ENCODE peak calls at places on chromosomes 6 and 20, in four cellular contexts. R is kidney epithelial cell, B is right atrium auricular region, A is neural progenitor cell. H is an unnamed sample.

GRCh38 chr6:141780296-141780695 is 352.4 kb upstream of the GJE1 start:
- DNase-seq in A (no peak), R (no peak), B (no peak), H (no peak)

GRCh38 chr20:46951405-46951804 is 56.8 kb downstream of the EYA2 start:
- DNase-seq in B (no peak), A (no peak), R (no peak), H (no peak)

GRCh38 chr6:143822584-143823024 is 20.5 kb upstream of the LTV1 start:
- DNase-seq in R (no peak), B (no peak), A (no peak), H (no peak)

GRCh38 chr6:156687875-156688549 is 89.2 kb upstream of the ARID1B start:
- DNase-seq in A (peak; percentile 56), B (no peak), R (no peak), H (no peak)

GRCh38 chr6:122372647-122373046 is 26.8 kb upstream of the HSF2 start:
- DNase-seq in B (no peak), A (no peak), R (no peak), H (no peak)

GRCh38 chr6:100415780-100416179 is 48.9 kb downstream of the SIM1 start:
- DNase-seq in R (no peak), B (no peak), A (peak; percentile 10), H (no peak)

GRCh38 chr6:25007269-25007699 is 71.5 kb upstream of the RIPOR2 start:
- DNase-seq in B (no peak), R (no peak), A (no peak), H (no peak)

GRCh38 chr20:57387945-57388351 is 3.2 kb upstream of the RBM38 start:
- DNase-seq in B (no peak), R (no peak), A (no peak), H (no peak)

GRCh38 chr20:2815242-2815900 is 584 bp downstream of the C20orf141 start:
- DNase-seq in A (no peak), R (no peak), B (no peak), H (no peak)

GRCh38 chr6:152118678-152119077 is 311.2 kb downstream of the ESR1 start:
- DNase-seq in R (no peak), B (no peak), A (no peak), H (no peak)

GRCh38 chr6:170165085-170165484 is 125.8 kb downstream of the DLL1 start:
- DNase-seq in A (no peak), R (no peak), B (no peak), H (no peak)

GRCh38 chr6:28597217-28597835 is 71.6 kb downstream of the GPX5 start:
- DNase-seq in B (no peak), A (peak; percentile 66), R (no peak), H (no peak)

GRCh38 chr20:1788039-1788438 is 107.2 kb upstream of the SIRPA start:
- DNase-seq in A (no peak), R (no peak), B (no peak), H (no peak)

GRCh38 chr20:35845561-35845960 is 73.7 kb downstream of the PHF20 start:
- DNase-seq in A (no peak), R (no peak), B (no peak), H (no peak)

GRCh38 chr6:139271056-139271455 is 20.7 kb downstream of the TXLNB start:
- DNase-seq in R (peak; percentile 44), A (no peak), B (no peak), H (no peak)

DNA sequence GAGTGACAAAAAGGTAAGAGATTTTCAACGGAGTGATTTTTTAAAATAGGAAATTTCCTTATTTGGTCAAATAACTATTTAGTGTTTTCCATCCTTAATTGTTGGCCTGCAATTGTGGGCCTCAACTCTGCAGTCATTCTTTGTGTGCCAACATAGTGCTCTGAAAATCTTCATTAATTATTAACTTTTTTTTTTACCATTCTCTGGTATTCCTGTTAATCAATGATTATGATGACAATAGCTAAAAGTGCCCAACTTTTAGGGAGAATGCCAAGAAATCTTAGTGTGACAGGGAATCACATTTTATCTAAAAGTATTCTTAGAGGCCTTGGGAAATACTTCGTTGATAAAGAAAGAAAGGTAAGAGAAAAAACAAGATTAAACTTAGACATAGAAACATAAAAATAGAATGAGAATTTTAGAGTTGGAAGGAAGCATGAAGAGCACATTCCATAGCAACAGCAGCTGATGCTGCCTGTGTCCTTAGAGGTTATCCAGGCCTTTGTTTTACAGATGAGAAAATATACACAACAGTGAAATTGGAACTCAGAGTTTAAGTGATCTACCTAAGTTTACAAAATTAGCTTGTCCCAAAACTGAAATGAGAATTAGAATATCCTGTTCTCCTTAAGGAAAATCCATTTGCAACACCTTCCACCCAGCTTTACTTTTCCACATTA is 1.2 kb downstream of the GPRC6A start:
- DNase-seq in A (no peak), B (no peak), R (no peak), H (no peak)
- H3K4me3 ChIP-seq in A (no peak overlapping the region), B (no peak overlapping the region), R (no peak overlapping the region), H (no peak overlapping the region)

GRCh38 chr20:258963-259362 is 1.4 kb downstream of the DEFB132 start:
- DNase-seq in R (no peak), A (no peak), B (peak; percentile 52), H (no peak)
- TF ChIP-seq CTCF in R (peak; percentile 7), A (no peak), B (no peak), H (peak; percentile 36)

GRCh38 chr6:1393641-1394283 is 4.4 kb downstream of the FOXF2 start:
- DNase-seq in A (peak; percentile 52), R (no peak), B (no peak), H (no peak)

GRCh38 chr6:1392813-1393640 is 3.7 kb downstream of the FOXF2 start:
- DNase-seq in B (no peak), R (no peak), A (peak; percentile 44), H (no peak)

GRCh38 chr6:1390805-1391511 is 1.6 kb downstream of the FOXF2 start:
- DNase-seq in A (peak; percentile 60), R (no peak), B (no peak), H (no peak)

GRCh38 chr6:1390071-1390804 is 862 bp downstream of the FOXF2 start:
- DNase-seq in A (peak; percentile 76), R (peak; percentile 5), B (no peak), H (no peak)

DNA sequence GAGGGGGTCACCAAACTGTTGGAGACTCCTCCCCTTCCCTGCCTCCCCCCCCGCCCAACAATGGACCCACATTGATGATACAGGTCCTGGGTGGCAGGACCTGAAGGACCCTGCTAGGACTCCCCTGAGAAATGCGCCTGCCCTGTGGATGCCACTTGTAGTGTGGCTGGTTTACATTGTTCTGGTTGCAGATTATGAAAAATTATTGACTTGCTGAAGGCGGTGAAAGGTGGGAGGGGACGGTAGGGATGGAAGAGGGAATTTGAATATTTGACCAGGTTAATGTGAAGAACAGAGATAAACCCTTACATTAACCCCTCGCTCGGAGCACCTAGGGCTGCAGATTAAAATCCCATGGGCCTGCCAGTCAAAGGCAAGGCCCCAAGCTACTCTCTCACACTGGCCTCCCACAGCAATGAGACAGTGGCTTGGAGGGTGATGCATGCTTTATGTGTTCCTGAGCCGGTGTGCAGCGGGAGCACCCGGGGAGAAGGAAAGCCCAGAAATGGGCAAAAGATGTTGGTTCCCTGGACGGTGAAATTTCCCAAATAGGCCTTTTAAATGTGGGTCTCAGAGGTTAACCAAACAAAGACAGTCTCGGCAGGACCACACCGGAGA is 2.4 kb downstream of the FOXF2 start:
- DNase-seq in A (peak; percentile 25), R (no peak), B (no peak), H (no peak)
- H3K27me3 ChIP-seq in A (peaks cover 100% of the 10 kb centered on the region), R (peaks cover 93% of the 10 kb centered on the region), B (peaks cover 64% of the 10 kb centered on the region), H (no peaks in the 10 kb centered on the region)

GRCh38 chr6:112320561-112321300 is 26.4 kb upstream of the RFPL4B start:
- DNase-seq in B (no peak), A (no peak), R (no peak), H (no peak)
- H3K4me3 ChIP-seq in B (no peak overlapping the region), A (no peak overlapping the region), R (no peak overlapping the region), H (no peak overlapping the region)

GRCh38 chr20:58869662-58870227 is 17.2 kb downstream of the GNAS start:
- DNase-seq in A (no peak), B (no peak), R (no peak), H (no peak)

GRCh38 chr20:58868795-58869194 is 16.3 kb downstream of the GNAS start:
- DNase-seq in A (peak; percentile 77), B (no peak), R (no peak), H (no peak)

GRCh38 chr20:58867211-58867610 is 14.7 kb downstream of the GNAS start:
- DNase-seq in B (no peak), A (no peak), R (no peak), H (no peak)

GRCh38 chr20:58864346-58864745 is 11.8 kb downstream of the GNAS start:
- DNase-seq in B (no peak), A (no peak), R (no peak), H (no peak)
- TF ChIP-seq CTCF in B (no peak), A (peak; percentile 34), R (peak; percentile 15), H (no peak)

DNA sequence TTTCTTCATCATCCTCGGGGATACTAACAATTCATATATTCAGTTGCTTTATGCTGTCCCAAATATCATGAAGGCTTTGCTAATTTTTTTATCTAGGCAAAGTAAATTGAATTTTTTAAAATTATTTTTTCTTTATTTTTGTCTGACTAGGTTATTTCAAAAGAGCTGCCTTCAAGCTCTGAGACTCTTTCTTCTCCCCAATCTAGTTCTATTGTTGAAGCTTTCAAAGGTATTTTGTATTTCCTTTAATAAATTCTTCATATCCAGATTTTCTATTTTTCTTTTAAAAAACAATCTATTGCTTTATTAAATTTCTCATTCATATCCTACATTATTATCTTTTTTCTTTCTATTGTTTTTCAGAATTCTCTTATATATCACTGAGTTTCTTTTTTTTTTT is 16.8 kb downstream of the TRIM15 start:
- DNase-seq in A (no peak), B (no peak), R (no peak), H (no peak)
- H3K27me3 ChIP-seq in A (peaks cover 32% of the 10 kb centered on the region), B (no peaks in the 10 kb centered on the region), R (peaks cover 3% of the 10 kb centered on the region), H (peaks cover 4% of the 10 kb centered on the region)

GRCh38 chr6:30779850-30780641 is 35.7 kb upstream of the IER3 start:
- DNase-seq in B (no peak), A (no peak), R (no peak), H (no peak)
- H3K4me3 ChIP-seq in B (no peak overlapping the region), A (no peak overlapping the region), R (no peak overlapping the region), H (no peak overlapping the region)

GRCh38 chr6:32118782-32119628 is 9.0 kb downstream of the ATF6B start:
- DNase-seq in A (peak; percentile 87), R (peak; percentile 52), B (peak; percentile 91), H (no peak)

GRCh38 chr6:32117461-32117860 is 8.3 kb upstream of the TNXB start:
- DNase-seq in B (no peak), R (no peak), A (no peak), H (no peak)

GRCh38 chr6:32115623-32116022 is 6.5 kb upstream of the TNXB start:
- DNase-seq in A (no peak), R (no peak), B (no peak), H (no peak)

GRCh38 chr6:32114853-32115252 is 5.7 kb upstream of the TNXB start:
- DNase-seq in B (no peak), A (no peak), R (no peak), H (peak; percentile 80)

DNA sequence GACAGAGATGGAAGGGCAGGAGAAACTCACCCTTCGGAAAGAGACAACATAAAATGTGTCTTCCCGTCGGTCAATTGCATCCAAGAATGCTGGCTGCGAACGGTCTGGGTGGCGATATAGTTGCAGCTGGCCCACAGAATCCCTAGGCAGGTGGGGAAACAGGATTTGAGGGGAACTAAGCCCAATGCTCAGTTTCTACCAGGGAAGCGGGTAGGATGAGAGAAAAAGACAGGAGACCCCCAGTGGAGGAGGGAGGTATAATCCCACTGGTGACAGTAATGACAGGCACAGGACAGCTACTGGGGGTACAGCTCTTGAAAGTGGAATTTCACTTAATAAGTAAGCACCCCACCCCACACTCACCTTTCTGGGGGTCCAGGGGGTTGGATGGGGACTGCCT is 7.5 kb upstream of the TNXB start:
- DNase-seq in B (no peak), A (peak; percentile 54), R (no peak), H (no peak)
- TF ChIP-seq CTCF in B (peak; percentile 29), A (peak; percentile 58), R (peak; percentile 54), H (peak; percentile 52)

H was measured in BJ.